ENCODE peak calls at places on chromosomes 12 and 14, in ten cellular contexts. V, Y, S, G, O, K, W, L, C and H are unnamed samples.

GRCh38 chr12:49888461-49889151 is 15.1 kb downstream of the FAIM2 start:
- DNase-seq in V (no peak), K (peak; percentile 73), S (no peak), O (no peak), L (no peak), G (no peak), Y (no peak), W (peak; percentile 11), C (no peak), H (no peak)

GRCh38 chr12:131959137-131959536 is 9.4 kb downstream of the EP400 start:
- DNase-seq in C (no peak), V (no peak), O (no peak), S (no peak), K (no peak), Y (no peak), L (no peak), W (no peak), G (no peak), H (no peak)

GRCh38 chr14:103688906-103689902 is 26.0 kb downstream of the XRCC3 start:
- DNase-seq in W (no peak), V (no peak), K (no peak), O (no peak), S (no peak), C (peak; percentile 49), L (no peak), G (peak; percentile 52), Y (peak; percentile 70), H (peak; percentile 79)

GRCh38 chr14:37594916-37595808 is at the start of the genes FOXA1 and TTC6:
- DNase-seq in K (peak; percentile 83), C (no peak), L (no peak), S (peak; percentile 61), G (no peak), V (no peak), O (peak; percentile 72), W (peak; percentile 51), Y (no peak), H (peak; percentile 70)

GRCh38 chr12:8145754-8146415 is 10.9 kb upstream of the ZNF705A start:
- DNase-seq in C (peak; percentile 63), G (peak; percentile 44), S (no peak), L (peak; percentile 18), O (peak; percentile 65), V (no peak), Y (no peak), K (no peak), W (peak; percentile 4), H (peak; percentile 37)

GRCh38 chr14:63492391-63492790 is 50.8 kb downstream of the PPP2R5E start:
- DNase-seq in V (no peak), O (no peak), Y (no peak), K (no peak), C (no peak), L (no peak), G (no peak), S (peak; percentile 67), W (peak; percentile 88), H (no peak)

GRCh38 chr12:102010265-102010994 is 51.4 kb downstream of the WASHC3 start:
- DNase-seq in S (no peak), L (no peak), G (no peak), O (no peak), Y (no peak), C (no peak), W (no peak), K (no peak), V (no peak), H (no peak)

GRCh38 chr12:1222858-1223644 is 232.0 kb downstream of the ERC1 start:
- DNase-seq in Y (no peak), K (no peak), W (no peak), C (no peak), O (no peak), L (no peak), S (no peak), V (no peak), G (no peak), H (no peak)

GRCh38 chr14:48373993-48374392 is 698.6 kb upstream of the MDGA2 start:
- DNase-seq in Y (no peak), V (no peak), S (no peak), K (no peak), L (no peak), C (no peak), O (no peak), G (no peak), W (no peak), H (no peak)

GRCh38 chr12:127731657-127732056 is 535.3 kb upstream of the TMEM132C start:
- DNase-seq in Y (no peak), L (no peak), S (no peak), K (no peak), C (no peak), G (no peak), W (no peak), V (no peak), O (no peak), H (no peak)

GRCh38 chr14:35949933-35950332 is 123.8 kb downstream of the BRMS1L start:
- DNase-seq in G (no peak), O (peak; percentile 62), C (no peak), W (no peak), K (peak; percentile 46), S (no peak), V (no peak), Y (no peak), L (no peak), H (no peak)

GRCh38 chr12:10853746-10854145 is 4.5 kb upstream of the PRR4 start:
- DNase-seq in C (no peak), V (no peak), S (no peak), O (no peak), G (no peak), W (no peak), K (no peak), L (no peak), Y (no peak), H (no peak)

GRCh38 chr14:52355016-52355430 is 40.9 kb downstream of the PTGER2 start:
- DNase-seq in Y (no peak), V (no peak), W (peak; percentile 88), L (no peak), S (peak; percentile 54), O (peak; percentile 14), K (no peak), G (no peak), C (no peak), H (no peak)

GRCh38 chr12:57845478-57846284 is 848 bp downstream of the CTDSP2 start:
- DNase-seq in O (peak; percentile 83), S (peak; percentile 40), C (peak; percentile 81), W (peak; percentile 63), G (peak; percentile 82), Y (peak; percentile 71), L (peak; percentile 36), K (peak; percentile 82), V (peak; percentile 54), H (peak; percentile 74)

GRCh38 chr12:43806737-43807072 is 588 bp upstream of the TWF1 start:
- DNase-seq in L (no peak), C (no peak), G (no peak), K (no peak), V (no peak), W (no peak), O (no peak), Y (no peak), S (no peak), H (no peak)

GRCh38 chr12:129911437-129912049 is 7.7 kb upstream of the TMEM132D start:
- DNase-seq in O (peak; percentile 88), K (peak; percentile 63), C (peak; percentile 11), W (no peak), S (no peak), L (no peak), Y (no peak), G (peak; percentile 71), V (no peak), H (no peak)

GRCh38 chr12:92552412-92553108 is 150.2 kb upstream of the PLEKHG7 start:
- DNase-seq in O (no peak), K (no peak), W (peak; percentile 46), G (no peak), C (no peak), V (peak; percentile 56), L (no peak), S (no peak), Y (no peak), H (no peak)

GRCh38 chr12:51484119-51484518 is 59.5 kb downstream of the SLC4A8 start:
- DNase-seq in V (no peak), W (no peak), O (no peak), S (no peak), L (no peak), K (no peak), Y (no peak), G (no peak), C (no peak), H (no peak)
- H3K27ac ChIP-seq in V (no peak overlapping the region), W (no peak overlapping the region), O (no peak overlapping the region), S (no peak overlapping the region), L (no peak overlapping the region), K (no peak overlapping the region), Y (no peak overlapping the region), G (no peak overlapping the region), C (no peak overlapping the region), H (no peak overlapping the region)

DNA sequence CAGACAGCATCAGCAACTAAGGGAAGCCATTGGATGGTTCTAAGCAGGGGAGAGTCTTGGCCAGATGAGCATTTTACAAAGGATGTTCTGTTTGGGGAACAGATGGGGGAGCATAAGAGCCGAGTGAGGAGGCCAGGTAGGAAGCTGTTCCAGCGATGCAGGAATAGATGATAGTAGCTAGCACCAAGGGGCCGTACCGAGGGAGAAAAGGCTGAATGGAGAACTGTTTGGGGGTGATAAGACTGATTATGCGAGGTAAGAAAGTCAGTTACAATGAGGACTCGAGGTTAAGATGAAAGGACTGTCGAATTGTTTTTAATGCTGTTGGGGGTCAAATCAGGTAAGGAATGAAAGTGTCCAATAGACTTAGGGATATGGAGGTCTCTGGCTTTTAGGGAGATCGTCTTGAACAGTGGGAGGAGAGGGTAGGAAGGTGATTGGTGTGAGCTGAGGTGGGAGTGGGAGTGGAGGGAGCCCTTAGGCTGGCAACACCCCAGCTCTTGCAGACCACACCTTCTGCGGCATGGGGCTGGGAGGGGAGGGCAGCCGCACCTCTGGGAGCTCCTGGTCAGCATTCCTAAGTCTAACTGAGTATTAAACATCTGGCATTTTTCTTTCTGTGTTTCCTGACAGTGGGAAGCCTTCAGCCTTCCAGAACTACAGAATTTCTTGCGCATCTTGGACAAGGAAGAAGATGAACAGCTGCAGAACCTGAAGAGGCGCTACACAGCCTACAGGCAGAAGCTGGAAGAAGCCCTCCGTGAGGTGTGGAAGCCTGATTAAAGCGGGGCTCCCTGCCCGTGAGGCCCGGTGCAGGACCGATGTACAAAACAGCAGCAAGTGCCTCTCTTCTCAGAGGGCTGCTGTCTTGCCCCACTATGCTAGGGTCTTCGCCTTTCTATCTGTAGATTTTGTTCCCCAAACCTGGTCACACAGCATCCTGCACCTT is 64.8 kb downstream of the GNS start:
- DNase-seq in L (no peak), O (no peak), G (no peak), S (no peak), Y (no peak), W (no peak), K (no peak), V (no peak), C (no peak), H (no peak)
- H3K27me3 ChIP-seq in L (no peaks in the 10 kb centered on the region), O (no peaks in the 10 kb centered on the region), G (no peaks in the 10 kb centered on the region), S (no peaks in the 10 kb centered on the region), Y (no peaks in the 10 kb centered on the region), W (no peaks in the 10 kb centered on the region), K (no peaks in the 10 kb centered on the region), V (no peaks in the 10 kb centered on the region), C (no peaks in the 10 kb centered on the region), H (no peaks in the 10 kb centered on the region)

GRCh38 chr12:108642269-108642870 is 8.7 kb upstream of the SELPLG start:
- DNase-seq in O (no peak), W (no peak), L (no peak), S (no peak), Y (no peak), K (no peak), G (no peak), V (no peak), C (no peak), H (no peak)
- H3K27ac ChIP-seq in O (no peak overlapping the region), W (no peak overlapping the region), L (peak overlapping the region; percentile 42), S (no peak overlapping the region), Y (no peak overlapping the region), K (peak overlapping the region; percentile 56), G (peak overlapping the region; percentile 55), V (no peak overlapping the region), C (no peak overlapping the region), H (peak overlapping the region; percentile 62)

GRCh38 chr12:53985358-53985899 is 483 bp downstream of the HOXC10 start:
- DNase-seq in V (peak; percentile 20), O (no peak), S (no peak), Y (no peak), C (no peak), W (no peak), K (no peak), G (no peak), L (no peak), H (no peak)
- H3K27me3 ChIP-seq in V (peaks cover 93% of the 10 kb centered on the region), O (peaks cover 100% of the 10 kb centered on the region), S (no peaks in the 10 kb centered on the region), Y (peaks cover 2% of the 10 kb centered on the region), C (peaks cover 95% of the 10 kb centered on the region), W (no peaks in the 10 kb centered on the region), K (peaks cover 100% of the 10 kb centered on the region), G (peaks cover 96% of the 10 kb centered on the region), L (peaks cover 61% of the 10 kb centered on the region), H (peaks cover 32% of the 10 kb centered on the region)